ENCODE peak calls at places on chromosomes 5 and 9, in six cellular contexts. X is H1, L is HCT116, F is SK-N-SH, G is GM12878, S is HepG2. R is an unnamed sample.

GRCh38 chr5:153496835-153497234 is 6.4 kb downstream of the GRIA1 start:
- DNase-seq in X (no peak), L (peak), F (peak), G (no peak), S (no peak), R (no peak)

GRCh38 chr5:54669845-54670635 is 152.5 kb downstream of the SNX18 start:
- DNase-seq in X (no peak), L (no peak), F (no peak), G (no peak), S (no peak), R (no peak)

GRCh38 chr9:21579209-21579608 is 97.1 kb upstream of the IFNE start:
- DNase-seq in X (no peak), L (no peak), F (no peak), G (no peak), S (no peak), R (no peak)

GRCh38 chr5:151202381-151203139 is 21.3 kb downstream of the CCDC69 start:
- DNase-seq in X (no peak), L (peak), F (no peak), G (no peak), S (no peak), R (no peak)

GRCh38 chr5:135272311-135272805 is 126.7 kb downstream of the MACROH2A1 start:
- DNase-seq in X (no peak), L (no peak), F (no peak), G (no peak), S (no peak), R (no peak)

GRCh38 chr9:129624168-129624759 is 1.7 kb upstream of the NTMT1 start:
- DNase-seq in X (no peak), L (peak), F (peak), G (no peak), S (peak), R (no peak)

GRCh38 chr9:91659529-91660294 is 236.1 kb upstream of the NFIL3 start:
- DNase-seq in X (no peak), L (peak), F (peak), G (no peak), S (no peak), R (peak)

GRCh38 chr5:172322028-172322965 is 38.7 kb upstream of the UBTD2 start:
- DNase-seq in X (no peak), L (no peak), F (no peak), G (no peak), S (peak), R (no peak)

GRCh38 chr9:136089697-136090045 is 5.4 kb downstream of the NACC2 start:
- DNase-seq in X (no peak), L (no peak), F (peak), G (no peak), S (no peak), R (no peak)

GRCh38 chr9:134709512-134710270 is 68.1 kb downstream of the COL5A1 start:
- DNase-seq in X (no peak), L (no peak), F (peak), G (no peak), S (no peak), R (no peak)

GRCh38 chr9:71854811-71855210 is 56.2 kb downstream of the ABHD17B start:
- DNase-seq in X (no peak), L (no peak), F (no peak), G (no peak), S (no peak), R (no peak)

GRCh38 chr9:94981661-94982060 is 255.2 kb downstream of the AOPEP start:
- DNase-seq in X (no peak), L (no peak), F (no peak), G (no peak), S (no peak), R (no peak)

GRCh38 chr9:2085719-2086515 is 70.8 kb downstream of the SMARCA2 start:
- DNase-seq in X (no peak), L (no peak), F (peak), G (no peak), S (no peak), R (no peak)

GRCh38 chr9:89576404-89576824 is 28.4 kb upstream of the GADD45G start:
- DNase-seq in X (no peak), L (peak), F (peak), G (no peak), S (peak), R (no peak)

GRCh38 chr5:121795511-121795910 is 56.2 kb upstream of the FTMT start:
- DNase-seq in X (peak), L (no peak), F (no peak), G (no peak), S (no peak), R (no peak)

GRCh38 chr5:157308826-157309465 is 43.0 kb downstream of the CYFIP2 start:
- DNase-seq in X (no peak), L (no peak), F (no peak), G (peak), S (no peak), R (no peak)

GRCh38 chr9:136403915-136404800 is 4.2 kb upstream of the SNAPC4 start:
- DNase-seq in X (no peak), L (no peak), F (no peak), G (peak), S (no peak), R (no peak)

GRCh38 chr9:137114613-137115393 is at the start of gene DPP7:
- DNase-seq in X (no peak), L (no peak), F (peak), G (no peak), S (no peak), R (no peak)

GRCh38 chr5:159704160-159704559 is 212.1 kb upstream of the ADRA1B start:
- DNase-seq in X (no peak), L (no peak), F (no peak), G (no peak), S (no peak), R (no peak)

GRCh38 chr9:113746486-113746885 is 129.6 kb upstream of the ZNF618 start:
- DNase-seq in X (no peak), L (no peak), F (no peak), G (no peak), S (no peak), R (no peak)

GRCh38 chr9:120348951-120349429 is 231.0 kb downstream of the CDK5RAP2 start:
- DNase-seq in X (peak), L (peak), F (peak), G (no peak), S (peak), R (peak)

GRCh38 chr9:127519301-127520166 is 68.2 kb downstream of the LRSAM1 start:
- DNase-seq in X (no peak), L (no peak), F (no peak), G (peak), S (no peak), R (no peak)

GRCh38 chr5:134176523-134177196 is at the start of gene SKP1:
- DNase-seq in X (peak), L (peak), F (peak), G (peak), S (peak), R (peak)

GRCh38 chr5:134171972-134172371 is 4.8 kb downstream of the SKP1 start:
- DNase-seq in X (no peak), L (no peak), F (no peak), G (no peak), S (no peak), R (no peak)

GRCh38 chr5:134177197-134178171 is 734 bp upstream of the SKP1 start:
- DNase-seq in X (peak), L (peak), F (peak), G (peak), S (peak), R (peak)

GRCh38 chr5:134174841-134175839 is 1.6 kb downstream of the SKP1 start:
- DNase-seq in X (no peak), L (no peak), F (peak), G (no peak), S (peak), R (no peak)

DNA sequence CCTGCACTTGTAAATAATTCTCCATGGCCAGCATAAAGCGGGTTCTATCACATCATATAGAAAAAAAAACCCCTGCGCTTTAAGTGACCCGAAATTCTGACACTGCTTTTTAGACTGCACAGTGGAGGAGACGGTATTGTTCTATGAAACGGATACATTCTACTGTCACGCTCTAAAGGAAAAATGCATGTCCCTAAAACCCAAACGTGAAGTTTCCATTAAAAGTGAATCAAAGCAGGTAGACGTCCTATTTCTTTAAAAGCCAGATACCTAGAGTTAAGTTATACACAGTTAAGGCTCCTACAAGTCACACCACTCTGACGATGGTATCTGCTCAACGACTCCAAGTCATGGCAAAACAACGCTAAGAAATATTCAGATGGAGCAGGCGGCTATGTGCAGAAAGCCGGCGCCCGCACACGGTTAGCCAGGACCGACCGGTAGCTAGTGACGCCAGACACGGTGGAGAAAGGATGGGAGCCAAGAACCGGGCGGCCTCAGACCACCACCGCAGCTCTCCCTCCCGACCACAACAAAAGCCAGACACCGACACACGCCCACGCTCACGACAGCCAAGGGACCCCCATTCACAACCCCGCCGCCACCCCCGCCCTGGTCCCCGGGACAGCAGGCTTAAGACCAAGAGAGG is 752 bp downstream of the SKP1 start:
- DNase-seq in X (no peak), L (no peak), F (no peak), G (no peak), S (no peak), R (peak)
- H3K9ac ChIP-seq in X (peak), L (peak), F (peak), G (peak), S (peak), R (peak)

DNA sequence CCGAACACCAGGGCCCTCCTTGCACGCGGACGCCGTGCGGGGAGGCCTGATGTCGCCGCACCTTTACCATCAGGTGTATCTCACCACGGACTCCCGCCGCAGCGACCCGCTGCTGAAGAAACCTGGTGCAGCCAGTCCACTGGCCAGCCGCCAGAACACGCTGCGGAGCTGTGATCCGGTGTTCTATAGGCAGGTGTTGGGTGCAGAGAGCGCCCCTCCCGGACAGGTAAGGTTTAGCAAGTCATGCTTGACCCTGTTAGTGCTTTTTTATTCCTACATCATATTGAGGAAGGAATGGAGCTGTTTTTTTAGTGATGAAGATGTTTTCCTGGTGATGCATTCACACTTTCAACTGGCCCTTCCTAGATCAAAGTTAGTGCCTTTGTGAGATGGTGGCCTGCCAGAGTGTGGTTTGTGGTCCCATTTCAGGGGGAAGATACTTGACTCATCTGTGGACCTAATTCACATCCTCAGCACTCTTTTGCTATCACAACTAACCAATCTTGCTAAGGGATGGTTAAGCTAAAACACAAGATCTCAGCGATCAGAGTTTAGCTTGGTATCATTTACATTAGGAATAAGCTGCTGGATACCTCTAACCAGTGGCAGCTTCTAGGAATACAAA is 2.7 kb downstream of the PCDHGC3 start:
- DNase-seq in X (peak), L (no peak), F (no peak), G (no peak), S (no peak), R (no peak)
- H3K4me3 ChIP-seq in X (no peak), L (no peak), F (peak), G (peak), S (no peak), R (no peak)

DNA sequence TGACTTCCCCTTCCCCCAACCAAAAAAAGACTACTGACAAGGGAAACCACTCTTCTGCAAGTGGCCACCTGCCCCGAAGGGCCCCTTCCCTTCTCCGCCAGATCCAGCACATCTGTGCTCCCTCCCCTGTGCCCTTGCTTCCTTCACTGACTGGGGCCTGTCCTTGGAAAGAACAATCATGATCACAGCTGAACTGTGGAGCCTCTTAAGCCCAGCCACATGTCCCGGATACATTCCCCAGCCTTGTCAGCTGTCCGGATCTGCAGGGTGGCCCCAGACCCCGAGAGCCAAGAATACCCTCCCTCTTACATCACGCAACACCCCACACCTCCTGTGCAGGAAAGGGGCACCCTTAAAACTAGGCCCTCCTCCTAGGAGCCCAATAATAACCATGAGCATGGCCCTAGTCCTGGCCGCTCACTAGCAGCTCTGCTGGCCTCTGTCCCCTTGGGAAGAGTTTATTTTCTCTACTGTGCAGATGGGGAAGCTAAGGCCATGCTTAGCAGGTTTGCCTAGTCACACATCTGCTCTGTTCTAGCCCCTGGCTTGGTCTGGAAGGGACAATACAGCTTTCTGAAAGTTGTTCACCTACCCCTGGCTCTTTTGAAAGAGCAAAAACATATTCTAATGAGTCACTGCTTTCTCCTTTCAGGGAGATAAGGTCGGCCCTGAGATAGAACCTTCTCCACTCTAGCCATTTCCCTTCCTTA is 3.8 kb downstream of the SPRY4 start:
- DNase-seq in X (no peak), L (no peak), F (peak), G (no peak), S (no peak), R (no peak)
- TF ChIP-seq YY1 in X (no peak), L (no peak), F (no peak), G (no peak), S (no peak), R (no peak)

DNA sequence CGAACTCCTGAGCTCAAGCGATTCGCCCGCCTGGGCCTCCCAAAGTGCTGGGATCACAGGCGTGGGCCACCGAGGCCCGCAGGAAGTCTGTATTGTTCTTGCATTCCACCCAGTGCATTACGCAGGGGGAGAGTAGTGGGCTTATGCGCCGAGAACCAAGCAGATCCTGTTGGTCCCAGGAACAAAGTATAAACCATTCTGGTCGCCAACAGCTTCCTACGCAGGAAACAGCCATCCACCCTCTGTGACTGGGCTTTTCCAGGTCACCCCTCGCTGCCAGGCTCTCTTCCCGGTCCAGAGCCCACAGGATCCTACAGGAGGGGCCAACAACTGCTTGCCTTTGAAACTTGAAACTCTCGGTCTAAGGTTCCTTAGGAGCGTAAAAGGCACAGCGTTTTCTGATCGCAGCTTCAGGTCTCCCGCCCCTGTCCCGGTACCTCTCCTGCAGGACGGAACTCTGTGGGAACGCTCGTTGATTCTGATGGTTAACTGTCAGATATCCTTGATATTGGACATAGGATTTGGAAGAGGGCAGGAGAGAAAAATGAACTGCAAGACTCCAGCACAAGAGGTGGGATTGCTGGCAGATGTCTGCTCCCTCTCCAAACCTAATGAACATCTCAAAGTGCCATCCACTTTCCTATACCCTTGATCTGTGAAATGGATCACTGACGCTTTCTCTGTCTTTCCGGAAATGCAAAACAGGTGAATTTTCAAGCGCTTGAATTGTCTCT is 4.2 kb upstream of the ANXA2R start:
- DNase-seq in X (no peak), L (no peak), F (no peak), G (no peak), S (no peak), R (no peak)
- H3K9ac ChIP-seq in X (no peak), L (no peak), F (no peak), G (no peak), S (no peak), R (no peak)

GRCh38 chr5:111966290-111966689 is 209.3 kb upstream of the NREP start:
- DNase-seq in X (no peak), L (no peak), F (no peak), G (no peak), S (no peak), R (no peak)
- H3K4me3 ChIP-seq in X (no peak), L (no peak), F (no peak), G (no peak), S (no peak), R (no peak)

DNA sequence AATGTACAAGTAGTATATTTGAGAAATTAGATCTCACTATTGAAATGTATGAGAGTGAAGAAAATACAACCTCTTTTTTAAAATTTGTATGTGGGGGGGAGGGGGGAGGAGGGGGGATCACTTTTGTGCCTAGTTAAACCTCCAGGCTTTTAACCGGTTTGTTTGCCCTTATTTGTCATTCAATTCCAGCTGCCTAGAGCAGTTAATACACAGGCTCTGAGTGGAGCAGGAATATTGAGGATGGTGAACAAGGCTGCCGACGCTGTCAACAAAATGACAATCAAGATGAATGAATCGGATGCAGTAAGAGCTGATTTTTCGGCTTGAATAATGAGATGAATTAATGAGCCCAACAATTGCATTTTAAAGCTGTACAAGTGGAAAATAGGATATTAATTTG is 28.7 kb upstream of the SNX24 start:
- DNase-seq in X (no peak), L (no peak), F (peak), G (no peak), S (no peak), R (no peak)
- TF ChIP-seq YY1 in X (no peak), L (no peak), F (no peak), G (no peak), S (no peak), R (no peak)

R was measured in NT2/D1.